ENCODE peak calls at places on chromosomes 6 and 20, in six cellular contexts. B, V, H, G, J and D are unnamed samples.
A peak's percentile ranks its signal among the peaks of the same experiment; 100 is the strongest.

GRCh38 chr6:24893342-24893850 is 42.4 kb downstream of the RIPOR2 start:
- DNase-seq in G (no peak), B (no peak), H (no peak), V (no peak), J (no peak), D (no peak)

GRCh38 chr6:109526905-109527628 is 44.0 kb upstream of the ZBTB24 start:
- DNase-seq in H (no peak), B (peak; percentile 85), J (peak; percentile 83), G (peak; percentile 39), V (peak; percentile 77), D (peak; percentile 70)

GRCh38 chr20:64100566-64100888 is 6.8 kb downstream of the NPBWR2 start:
- DNase-seq in H (no peak), V (no peak), J (no peak), B (no peak), G (no peak), D (no peak)

GRCh38 chr20:38167851-38168760 is 3.0 kb upstream of the TGM2 start:
- DNase-seq in H (no peak), G (peak; percentile 78), V (peak; percentile 92), J (no peak), B (peak; percentile 97), D (peak; percentile 22)

GRCh38 chr20:45959126-45959525 is 12.9 kb downstream of the ZNF335 start:
- DNase-seq in G (no peak), J (no peak), B (no peak), H (peak; percentile 32), V (no peak), D (no peak)

GRCh38 chr6:10416516-10416862 is 1.6 kb upstream of the TFAP2A start:
- DNase-seq in V (no peak), G (peak; percentile 63), B (no peak), J (no peak), H (no peak), D (no peak)

GRCh38 chr20:59020938-59021551 is 1.8 kb downstream of the TUBB1 start:
- DNase-seq in G (peak; percentile 87), J (peak; percentile 63), B (peak; percentile 52), H (no peak), V (peak; percentile 35), D (no peak)

GRCh38 chr20:50277460-50278376 is 87.1 kb downstream of the CEBPB start:
- DNase-seq in J (no peak), G (no peak), B (no peak), V (no peak), H (no peak), D (no peak)

GRCh38 chr6:43910149-43910637 is 140.2 kb downstream of the VEGFA start:
- DNase-seq in J (no peak), G (no peak), B (no peak), H (no peak), V (no peak), D (no peak)

GRCh38 chr6:166494757-166495486 is 91.6 kb downstream of the RAMACL start:
- DNase-seq in V (no peak), J (no peak), H (peak; percentile 70), B (no peak), G (no peak), D (peak; percentile 78)

GRCh38 chr6:44646355-44646754 is 258.8 kb downstream of the CDC5L start:
- DNase-seq in H (no peak), V (peak; percentile 93), B (peak; percentile 85), J (no peak), G (no peak), D (no peak)

GRCh38 chr6:154370545-154370944 is 13.9 kb upstream of the IPCEF1 start:
- DNase-seq in V (peak; percentile 52), B (peak; percentile 59), G (peak; percentile 30), H (no peak), J (peak; percentile 47), D (peak; percentile 36)

GRCh38 chr20:49276895-49277785 is 717 bp downstream of the ZNFX1 start:
- DNase-seq in H (no peak), G (no peak), J (peak; percentile 32), B (no peak), V (no peak), D (peak; percentile 86)

GRCh38 chr6:39218868-39219567 is 10.3 kb downstream of the KCNK5 start:
- DNase-seq in J (no peak), H (no peak), B (peak; percentile 16), V (no peak), G (no peak), D (no peak)

GRCh38 chr6:12132351-12133222 is 120.5 kb downstream of the HIVEP1 start:
- DNase-seq in G (no peak), J (no peak), V (peak; percentile 25), H (no peak), B (no peak), D (no peak)

GRCh38 chr6:152904678-152905077 is 78.2 kb downstream of the FBXO5 start:
- DNase-seq in G (no peak), V (no peak), H (no peak), J (no peak), B (no peak), D (no peak)

GRCh38 chr6:31597006-31597405 is 4.2 kb upstream of the NCR3 start:
- DNase-seq in J (peak; percentile 75), B (peak; percentile 49), H (no peak), V (peak; percentile 38), G (no peak), D (peak; percentile 71)

GRCh38 chr6:43877463-43878126 is 107.6 kb downstream of the VEGFA start:
- DNase-seq in J (no peak), V (no peak), H (no peak), B (no peak), G (no peak), D (no peak)

GRCh38 chr6:154343473-154344308 is 12.9 kb downstream of the IPCEF1 start:
- DNase-seq in B (peak; percentile 78), H (no peak), G (peak; percentile 91), V (peak; percentile 68), J (peak; percentile 94), D (no peak)

GRCh38 chr6:115551510-115551909 is 509.2 kb downstream of the FRK start:
- DNase-seq in V (no peak), B (no peak), G (no peak), J (peak; percentile 9), H (no peak), D (no peak)

GRCh38 chr6:14193524-14193923 is 76.0 kb downstream of the CD83 start:
- DNase-seq in G (no peak), V (no peak), B (no peak), J (no peak), H (no peak), D (no peak)

GRCh38 chr6:131643262-131643631 is 6.1 kb downstream of the ENPP3 start:
- DNase-seq in G (no peak), J (peak; percentile 87), H (no peak), V (peak; percentile 14), B (no peak), D (no peak)

GRCh38 chr6:5053864-5054426 is 31.2 kb upstream of the PPP1R3G start:
- DNase-seq in H (no peak), J (peak; percentile 56), B (no peak), G (no peak), V (peak; percentile 83), D (no peak)

GRCh38 chr20:23889775-23890187 is 10.2 kb upstream of the CST5 start:
- DNase-seq in V (peak; percentile 57), J (peak; percentile 73), G (peak; percentile 36), B (peak; percentile 64), H (peak; percentile 62), D (peak; percentile 76)

GRCh38 chr6:16045238-16045637 is 83.6 kb upstream of the MYLIP start:
- DNase-seq in H (no peak), G (peak; percentile 92), B (no peak), V (peak; percentile 8), J (no peak), D (no peak)

GRCh38 chr20:63698739-63699465 is 2.5 kb downstream of the TNFRSF6B start:
- DNase-seq in H (peak; percentile 40), J (peak; percentile 68), V (peak; percentile 91), B (peak; percentile 84), G (peak; percentile 89), D (peak; percentile 72)

GRCh38 chr20:47355489-47356219 is 845 bp downstream of the ZMYND8 start:
- DNase-seq in J (no peak), B (peak; percentile 69), V (no peak), G (no peak), H (no peak), D (peak; percentile 26)

GRCh38 chr6:170041526-170041925 is 249.4 kb downstream of the DLL1 start:
- DNase-seq in J (no peak), B (no peak), V (no peak), H (peak; percentile 6), G (no peak), D (no peak)

GRCh38 chr6:146211646-146212045 is 182.8 kb downstream of the GRM1 start:
- DNase-seq in J (no peak), H (no peak), G (no peak), B (no peak), V (no peak), D (no peak)

GRCh38 chr6:111809264-111809663 is 64.0 kb downstream of the FYN start:
- DNase-seq in B (no peak), H (no peak), G (no peak), J (no peak), V (peak; percentile 67), D (no peak)

GRCh38 chr6:42045538-42046460 is 4.5 kb upstream of the TAF8 start:
- DNase-seq in H (peak; percentile 56), B (peak; percentile 93), J (peak; percentile 88), V (peak; percentile 91), G (peak; percentile 87), D (peak; percentile 89)

GRCh38 chr6:28105286-28105685 is 19.1 kb upstream of the ZSCAN16 start:
- DNase-seq in J (peak; percentile 11), H (no peak), V (peak; percentile 26), B (peak; percentile 26), G (no peak), D (no peak)
- TF ChIP-seq CTCF in J (no peak), H (no peak), V (no peak), B (no peak), G (no peak), D (no peak)

DNA sequence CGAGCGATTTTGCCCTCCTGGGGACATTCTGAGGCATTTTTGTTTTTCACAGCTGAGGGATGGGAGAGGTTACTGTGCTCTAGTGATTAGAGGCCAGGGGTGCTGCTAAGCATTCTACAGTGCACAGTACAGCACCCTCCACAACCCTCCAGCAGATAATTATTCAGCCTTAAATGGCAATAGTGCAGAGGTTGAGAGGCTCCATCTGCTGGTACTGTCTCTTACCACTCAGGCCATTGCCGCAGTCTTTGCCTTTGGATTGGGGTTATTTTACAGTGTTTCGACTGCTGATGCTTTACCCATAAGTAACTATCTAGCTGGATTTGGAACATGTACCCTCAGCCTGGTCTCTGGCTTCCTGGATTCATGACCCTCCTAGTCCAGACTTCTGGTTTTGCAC is 705.3 kb downstream of the KIF16B start:
- DNase-seq in J (no peak), V (no peak), H (no peak), G (peak; percentile 13), B (no peak), D (no peak)
- TF ChIP-seq CTCF in J (no peak), V (no peak), H (no peak), G (peak; percentile 52), B (no peak), D (no peak)

GRCh38 chr6:100370265-100370664 is 94.5 kb downstream of the SIM1 start:
- DNase-seq in J (peak; percentile 10), B (no peak), G (no peak), V (peak; percentile 21), H (no peak), D (no peak)
- TF ChIP-seq CTCF in J (peak; percentile 43), B (peak; percentile 17), G (peak; percentile 33), V (peak; percentile 26), H (no peak), D (no peak)

DNA sequence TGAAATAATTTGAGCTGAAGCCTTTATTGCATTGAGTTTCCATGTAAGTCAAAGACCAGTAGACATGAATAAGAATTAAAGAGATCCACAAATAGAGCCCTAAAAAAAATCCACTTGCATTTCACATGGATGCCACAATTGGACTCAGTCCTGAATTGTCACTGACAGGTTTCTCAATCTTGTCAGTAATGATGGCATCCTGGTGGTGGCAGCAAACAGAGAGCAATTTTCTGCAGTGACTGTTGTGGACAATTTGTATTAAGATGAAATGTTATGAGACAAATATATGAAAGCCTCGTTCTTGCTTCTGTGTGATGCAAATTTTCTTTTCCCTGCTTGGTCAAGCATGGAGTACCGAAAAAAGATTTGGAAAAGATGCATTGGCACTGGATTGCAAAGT is 278.9 kb downstream of the SAMD5 start:
- DNase-seq in H (no peak), B (no peak), G (no peak), V (no peak), J (peak; percentile 56), D (no peak)
- TF ChIP-seq CTCF in H (no peak), B (no peak), G (peak; percentile 15), V (no peak), J (peak; percentile 60), D (no peak)